ENCODE peak calls at places on chromosomes 4 and X, in ten cellular contexts. S, M, V, H, Z, I, G, L, E and B are unnamed samples.
A peak's percentile ranks its signal among the peaks of the same experiment; 100 is the strongest.

GRCh38 chr4:124583797-124584196 is 128.7 kb downstream of the ANKRD50 start:
- DNase-seq in S (no peak), L (no peak), M (no peak), Z (no peak), G (no peak), E (no peak), I (no peak), H (no peak), V (no peak), B (no peak)

GRCh38 chr4:39178706-39179105 is 3.6 kb upstream of the WDR19 start:
- DNase-seq in Z (no peak), L (no peak), M (no peak), I (no peak), G (no peak), H (no peak), S (no peak), V (no peak), E (no peak), B (no peak)

GRCh38 chrX:47637546-47638195 is 7.9 kb upstream of the CFP start:
- DNase-seq in G (peak; percentile 91), S (no peak), M (no peak), Z (no peak), H (peak; percentile 37), E (peak; percentile 56), V (no peak), L (no peak), I (peak; percentile 72), B (no peak)

GRCh38 chr4:3115637-3116300 is 41.3 kb downstream of the HTT start:
- DNase-seq in L (no peak), S (no peak), G (no peak), E (no peak), M (no peak), Z (no peak), V (peak; percentile 38), H (no peak), I (no peak), B (no peak)

GRCh38 chrX:131783555-131784338 is 239.4 kb upstream of the STK26 start:
- DNase-seq in S (peak; percentile 83), Z (no peak), E (peak; percentile 76), M (no peak), G (no peak), L (peak; percentile 90), V (no peak), H (peak; percentile 81), I (peak; percentile 85), B (no peak)

GRCh38 chrX:12463052-12463451 is 324.8 kb downstream of the FRMPD4 start:
- DNase-seq in V (no peak), G (no peak), H (no peak), S (no peak), I (no peak), L (no peak), Z (no peak), E (no peak), M (no peak), B (no peak)

GRCh38 chrX:14964500-14964899 is 91.3 kb downstream of the MOSPD2 start:
- DNase-seq in L (no peak), I (no peak), G (no peak), S (peak; percentile 3), M (no peak), E (no peak), Z (peak; percentile 3), V (no peak), H (no peak), B (no peak)

GRCh38 chr4:152094851-152095700 is 334.3 kb upstream of the GATB start:
- DNase-seq in S (no peak), M (no peak), G (no peak), I (no peak), L (no peak), Z (no peak), H (no peak), E (no peak), V (no peak), B (no peak)

GRCh38 chr4:68271851-68272756 is 26.6 kb upstream of the TMPRSS11B start:
- DNase-seq in M (no peak), L (no peak), S (peak; percentile 51), G (peak; percentile 32), V (peak; percentile 34), E (no peak), I (no peak), H (no peak), Z (peak; percentile 21), B (peak; percentile 55)

GRCh38 chr4:26267087-26267486 is 53.7 kb upstream of the RBPJ start:
- DNase-seq in S (no peak), M (no peak), L (peak; percentile 87), H (peak; percentile 31), G (no peak), Z (no peak), I (no peak), V (peak; percentile 19), E (peak; percentile 70), B (no peak)

GRCh38 chr4:158164849-158165248 is 8.0 kb downstream of the GASK1B start:
- DNase-seq in I (no peak), Z (no peak), E (no peak), M (no peak), S (no peak), G (no peak), V (no peak), H (no peak), L (no peak), B (no peak)

GRCh38 chr4:173332963-173333657 is 1.0 kb downstream of the HMGB2 start:
- DNase-seq in S (no peak), M (no peak), V (no peak), I (no peak), L (no peak), Z (no peak), H (no peak), E (no peak), G (no peak), B (peak; percentile 37)

GRCh38 chr4:143654571-143654970 is 45.9 kb downstream of the FREM3 start:
- DNase-seq in I (no peak), H (no peak), M (no peak), V (no peak), S (no peak), L (no peak), Z (no peak), E (no peak), G (no peak), B (no peak)

GRCh38 chrX:1945879-1946278 is 331.0 kb downstream of the ASMT start:
- DNase-seq in I (no peak), G (no peak), L (no peak), E (no peak), M (no peak), H (no peak), Z (no peak), S (no peak), V (no peak), B (no peak)

GRCh38 chr4:98659741-98660507 is 1.5 kb upstream of the TSPAN5 start:
- DNase-seq in I (no peak), M (no peak), S (peak; percentile 36), V (peak; percentile 61), G (no peak), Z (no peak), E (no peak), L (no peak), H (no peak), B (peak; percentile 31)

GRCh38 chr4:4853921-4854648 is 5.4 kb upstream of the MSX1 start:
- DNase-seq in H (no peak), M (no peak), E (no peak), V (no peak), G (no peak), L (no peak), Z (no peak), I (no peak), S (no peak), B (no peak)

GRCh38 chr4:160848489-160848888 is 1315.3 kb downstream of the FSTL5 start:
- DNase-seq in L (no peak), M (no peak), E (no peak), V (no peak), I (no peak), S (no peak), Z (no peak), G (no peak), H (no peak), B (no peak)

GRCh38 chr4:160848901-160849735 is 1314.7 kb downstream of the FSTL5 start:
- DNase-seq in S (peak; percentile 51), V (peak; percentile 23), M (no peak), Z (no peak), E (no peak), L (no peak), H (no peak), G (no peak), I (no peak), B (no peak)
- H3K27ac ChIP-seq in S (peak overlapping the region; percentile 84), V (peak overlapping the region; percentile 40), M (no peak overlapping the region), Z (no peak overlapping the region), E (no peak overlapping the region), L (no peak overlapping the region), H (no peak overlapping the region), G (no peak overlapping the region), I (no peak overlapping the region), B (no peak overlapping the region)

GRCh38 chrX:142613403-142613802 is 408.3 kb upstream of the MAGEC2 start:
- DNase-seq in Z (no peak), I (no peak), S (no peak), L (no peak), E (no peak), V (no peak), M (no peak), H (no peak), G (no peak), B (no peak)
- TF ChIP-seq CTCF in Z (no peak), I (no peak), S (no peak), L (no peak), E (no peak), V (no peak), M (no peak), H (no peak), G (no peak), B (no peak)

GRCh38 chr4:23934223-23934622 is 44.4 kb upstream of the PPARGC1A start:
- DNase-seq in E (no peak), G (peak; percentile 56), I (no peak), Z (no peak), H (no peak), V (no peak), L (no peak), M (no peak), S (peak; percentile 2), B (no peak)
- H3K27ac ChIP-seq in E (no peak overlapping the region), G (no peak overlapping the region), I (no peak overlapping the region), Z (no peak overlapping the region), H (no peak overlapping the region), V (no peak overlapping the region), L (no peak overlapping the region), M (no peak overlapping the region), S (no peak overlapping the region), B (no peak overlapping the region)

GRCh38 chr4:162959056-162959455 is 207.6 kb downstream of the NAF1 start:
- DNase-seq in L (no peak), M (no peak), H (peak; percentile 34), E (no peak), S (peak; percentile 7), V (peak; percentile 34), I (no peak), G (peak; percentile 60), Z (peak; percentile 10), B (no peak)
- TF ChIP-seq CTCF in L (no peak), M (no peak), H (no peak), E (no peak), S (no peak), V (peak; percentile 29), I (no peak), G (peak; percentile 50), Z (peak; percentile 49), B (no peak)